ENCODE peak calls at places on chromosomes 13 and 19, in six cellular contexts. N is neural progenitor cell, C is PC-3, Z is GM23248, M is GM23338, A is MM.1S. G is an unnamed sample.

GRCh38 chr13:112442483-112443090 is 66.4 kb downstream of the SPACA7 start:
- DNase-seq in N (peak), C (no peak), Z (no peak), M (peak), A (no peak), G (peak)

GRCh38 chr19:30580673-30581072 is 208.5 kb downstream of the ZNF536 start:
- DNase-seq in N (no peak), C (no peak), Z (no peak), M (no peak), A (no peak), G (no peak)

GRCh38 chr19:42352216-42352892 is 26.9 kb downstream of the MEGF8 start:
- DNase-seq in N (peak), C (peak), Z (peak), M (peak), A (no peak), G (peak)

GRCh38 chr13:96781141-96781540 is 213.1 kb downstream of the OXGR1 start:
- DNase-seq in N (no peak), C (peak), Z (no peak), M (no peak), A (no peak), G (no peak)

GRCh38 chr19:17909017-17909732 is 23.6 kb upstream of the CCDC124 start:
- DNase-seq in N (peak), C (no peak), Z (no peak), M (peak), A (no peak), G (no peak)

GRCh38 chr13:68609671-68610070 is 1379.5 kb upstream of the PCDH9 start:
- DNase-seq in N (no peak), C (no peak), Z (no peak), M (no peak), A (no peak), G (no peak)

GRCh38 chr13:25217023-25217909 is 45.2 kb upstream of the AMER2 start:
- DNase-seq in N (no peak), C (peak), Z (peak), M (no peak), A (no peak), G (no peak)

GRCh38 chr19:39074942-39075341 is 9.2 kb upstream of the ACP7 start:
- DNase-seq in N (no peak), C (no peak), Z (no peak), M (no peak), A (no peak), G (no peak)

GRCh38 chr13:19673473-19674430 is 40.3 kb downstream of the MPHOSPH8 start:
- DNase-seq in N (no peak), C (no peak), Z (no peak), M (no peak), A (no peak), G (no peak)

GRCh38 chr19:18006895-18007604 is 920 bp upstream of the ARRDC2 start:
- DNase-seq in N (peak), C (peak), Z (peak), M (peak), A (peak), G (peak)

GRCh38 chr19:54162884-54163283 is 3.4 kb upstream of the LENG1 start:
- DNase-seq in N (no peak), C (no peak), Z (no peak), M (no peak), A (no peak), G (no peak)

GRCh38 chr13:44576396-44577235 is 486 bp upstream of the TSC22D1 start:
- DNase-seq in N (peak), C (no peak), Z (peak), M (no peak), A (no peak), G (peak)

GRCh38 chr13:48908381-48909087 is 67.2 kb upstream of the FNDC3A start:
- DNase-seq in N (no peak), C (peak), Z (peak), M (no peak), A (no peak), G (no peak)
- TF ChIP-seq EZH2phosphoT487 in N (no peak), C (no peak), Z (no peak), M (no peak), A (no peak), G (no peak)

GRCh38 chr19:3665681-3666544 is 34.4 kb downstream of the PIP5K1C start:
- DNase-seq in N (peak), C (peak), Z (peak), M (peak), A (peak), G (peak)
- TF ChIP-seq EZH2phosphoT487 in N (no peak), C (no peak), Z (no peak), M (no peak), A (no peak), G (no peak)

DNA sequence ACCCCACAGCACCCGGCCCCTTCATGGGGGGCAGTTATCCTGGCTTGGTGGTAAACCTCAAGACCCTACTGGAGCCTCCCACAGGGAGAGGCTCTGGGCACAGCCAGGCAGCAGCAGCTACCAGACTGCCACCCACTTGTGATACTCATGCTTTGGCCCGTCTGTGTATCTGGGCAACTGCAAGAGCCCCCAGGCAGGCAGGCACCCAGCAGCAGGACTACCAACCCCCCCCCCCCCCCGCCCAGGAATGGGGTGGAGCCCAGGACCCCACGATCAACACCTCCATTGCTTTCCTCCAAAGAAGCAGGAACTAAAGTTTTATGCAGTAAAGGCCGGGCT is 896 bp upstream of the LYL1 start:
- DNase-seq in N (no peak), C (no peak), Z (no peak), M (no peak), A (no peak), G (no peak)
- TF ChIP-seq EZH2phosphoT487 in N (no peak), C (no peak), Z (no peak), M (no peak), A (no peak), G (no peak)

DNA sequence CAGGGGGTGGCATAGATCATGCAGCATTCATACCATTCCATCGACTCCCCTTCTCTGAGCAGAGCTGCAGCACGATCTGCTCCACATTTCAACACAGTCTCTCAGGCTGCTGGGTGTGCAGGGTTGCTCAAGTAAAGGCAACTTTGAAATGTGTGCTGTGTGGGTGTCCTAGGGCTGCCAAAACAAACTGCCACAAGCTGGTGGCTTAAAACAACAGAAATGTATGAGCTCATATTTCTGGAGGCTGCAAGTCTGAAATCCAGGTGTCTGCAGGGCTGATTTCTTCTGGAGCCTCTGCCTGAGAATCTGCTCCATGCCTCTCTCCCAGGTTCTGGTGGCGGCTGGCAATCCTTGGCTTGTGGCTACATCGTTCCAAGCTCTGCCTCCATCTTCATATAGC is 63.7 kb upstream of the WDFY2 start:
- DNase-seq in N (no peak), C (peak), Z (peak), M (no peak), A (no peak), G (no peak)
- TF ChIP-seq EZH2phosphoT487 in N (no peak), C (no peak), Z (no peak), M (no peak), A (no peak), G (no peak)

GRCh38 chr19:2394054-2394668 is 33.2 kb downstream of the TIMM13 start:
- DNase-seq in N (no peak), C (no peak), Z (no peak), M (no peak), A (peak), G (no peak)
- TF ChIP-seq EZH2phosphoT487 in N (no peak), C (no peak), Z (no peak), M (no peak), A (no peak), G (no peak)